ENCODE peak calls at places on chromosomes 7 and 10, in eight cellular contexts. One of them, this sample, is unnamed.

GRCh38 chr10:124992462-124993344 is 50.8 kb downstream of the ZRANB1 start:
- DNase-seq in NB4: peak
- DNase-seq in brain microvascular endothelial cell: peak
- DNase-seq in aorta: peak
- DNase-seq in A673: peak
- DNase-seq in body of pancreas: peak
- DNase-seq in mammary epithelial cell: peak
- DNase-seq in adrenal gland: peak
- DNase-seq in this sample: no peak

GRCh38 chr10:71068811-71069411 is 143.5 kb upstream of the UNC5B start:
- DNase-seq in NB4: no peak
- DNase-seq in mammary epithelial cell: peak
- DNase-seq in body of pancreas: no peak
- DNase-seq in adrenal gland: no peak
- DNase-seq in brain microvascular endothelial cell: peak
- DNase-seq in A673: no peak
- DNase-seq in aorta: peak
- DNase-seq in this sample: no peak

GRCh38 chr7:48667434-48667833 is 256.9 kb upstream of the CDC14C start:
- DNase-seq in mammary epithelial cell: no peak
- DNase-seq in adrenal gland: no peak
- DNase-seq in NB4: no peak
- DNase-seq in aorta: no peak
- DNase-seq in brain microvascular endothelial cell: no peak
- DNase-seq in A673: no peak
- DNase-seq in body of pancreas: no peak
- DNase-seq in this sample: no peak

GRCh38 chr10:21401196-21401595 is 124.3 kb downstream of the SKIDA1 start:
- DNase-seq in adrenal gland: peak
- DNase-seq in body of pancreas: no peak
- DNase-seq in brain microvascular endothelial cell: peak
- DNase-seq in aorta: no peak
- DNase-seq in mammary epithelial cell: no peak
- DNase-seq in A673: no peak
- DNase-seq in NB4: no peak
- DNase-seq in this sample: no peak

GRCh38 chr7:150388709-150389531 is 9.8 kb downstream of the ZNF775 start:
- DNase-seq in adrenal gland: peak
- DNase-seq in mammary epithelial cell: no peak
- DNase-seq in brain microvascular endothelial cell: no peak
- DNase-seq in aorta: peak
- DNase-seq in NB4: peak
- DNase-seq in body of pancreas: peak
- DNase-seq in A673: no peak
- DNase-seq in this sample: no peak

GRCh38 chr7:31735991-31736982 is 49.3 kb downstream of the PPP1R17 start:
- DNase-seq in mammary epithelial cell: peak
- DNase-seq in NB4: peak
- DNase-seq in adrenal gland: peak
- DNase-seq in A673: peak
- DNase-seq in aorta: no peak
- DNase-seq in body of pancreas: peak
- DNase-seq in brain microvascular endothelial cell: peak
- DNase-seq in this sample: no peak

GRCh38 chr7:105999256-105999655 is 36.2 kb downstream of the CDHR3 start:
- DNase-seq in NB4: no peak
- DNase-seq in A673: no peak
- DNase-seq in adrenal gland: no peak
- DNase-seq in body of pancreas: no peak
- DNase-seq in brain microvascular endothelial cell: no peak
- DNase-seq in mammary epithelial cell: no peak
- DNase-seq in aorta: no peak
- DNase-seq in this sample: no peak

GRCh38 chr10:4131407-4132215 is 346.6 kb upstream of the KLF6 start:
- DNase-seq in adrenal gland: no peak
- DNase-seq in aorta: no peak
- DNase-seq in NB4: peak
- DNase-seq in mammary epithelial cell: peak
- DNase-seq in brain microvascular endothelial cell: peak
- DNase-seq in A673: peak
- DNase-seq in body of pancreas: no peak
- DNase-seq in this sample: peak

GRCh38 chr10:14958872-14959220 is 342 bp upstream of the MEIG1 start:
- DNase-seq in brain microvascular endothelial cell: no peak
- DNase-seq in aorta: no peak
- DNase-seq in A673: no peak
- DNase-seq in NB4: no peak
- DNase-seq in adrenal gland: no peak
- DNase-seq in mammary epithelial cell: no peak
- DNase-seq in body of pancreas: no peak
- DNase-seq in this sample: no peak

GRCh38 chr10:14952851-14953451 is 945 bp downstream of the DCLRE1C start:
- DNase-seq in A673: no peak
- DNase-seq in adrenal gland: no peak
- DNase-seq in aorta: no peak
- DNase-seq in body of pancreas: no peak
- DNase-seq in NB4: peak
- DNase-seq in brain microvascular endothelial cell: no peak
- DNase-seq in mammary epithelial cell: no peak
- DNase-seq in this sample: no peak

GRCh38 chr10:14954001-14954770 is at the start of gene DCLRE1C:
- DNase-seq in brain microvascular endothelial cell: peak
- DNase-seq in body of pancreas: peak
- DNase-seq in aorta: peak
- DNase-seq in A673: peak
- DNase-seq in adrenal gland: peak
- DNase-seq in NB4: peak
- DNase-seq in mammary epithelial cell: peak
- DNase-seq in this sample: peak

GRCh38 chr10:14953452-14954000 is 370 bp downstream of the DCLRE1C start:
- DNase-seq in body of pancreas: peak
- DNase-seq in mammary epithelial cell: peak
- DNase-seq in brain microvascular endothelial cell: peak
- DNase-seq in aorta: no peak
- DNase-seq in A673: peak
- DNase-seq in NB4: peak
- DNase-seq in adrenal gland: peak
- DNase-seq in this sample: no peak

DNA sequence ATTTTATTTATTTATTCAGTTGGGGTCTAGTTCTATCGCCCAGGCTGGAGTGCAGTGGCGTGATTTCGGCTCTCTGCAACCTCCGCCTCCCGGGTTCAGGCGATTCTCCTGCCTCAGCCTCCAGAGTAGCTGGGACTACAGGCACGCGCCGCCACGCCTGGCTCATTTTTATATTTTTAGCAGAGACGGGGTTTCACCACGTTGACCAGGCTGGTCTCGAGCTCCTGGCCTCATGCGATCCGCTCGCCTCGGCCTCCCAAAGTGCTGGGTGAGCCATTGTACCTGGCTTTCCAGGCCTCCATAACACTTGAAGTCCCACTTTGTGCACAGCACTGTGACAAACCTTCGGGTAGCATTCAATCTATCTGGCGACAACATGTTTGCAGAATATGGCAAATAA is 1.0 kb upstream of the DCLRE1C start:
- DNase-seq in NB4: no peak
- DNase-seq in aorta: no peak
- DNase-seq in mammary epithelial cell: no peak
- DNase-seq in brain microvascular endothelial cell: no peak
- DNase-seq in body of pancreas: no peak
- DNase-seq in adrenal gland: no peak
- DNase-seq in A673: no peak
- DNase-seq in this sample: no peak
- H3K4me3 ChIP-seq in NB4: peak
- H3K4me3 ChIP-seq in aorta: no peak
- H3K4me3 ChIP-seq in mammary epithelial cell: no peak
- H3K4me3 ChIP-seq in brain microvascular endothelial cell: no peak
- H3K4me3 ChIP-seq in body of pancreas: no peak
- H3K4me3 ChIP-seq in adrenal gland: no peak
- H3K4me3 ChIP-seq in A673: peak
- H3K4me3 ChIP-seq in this sample: no peak

DNA sequence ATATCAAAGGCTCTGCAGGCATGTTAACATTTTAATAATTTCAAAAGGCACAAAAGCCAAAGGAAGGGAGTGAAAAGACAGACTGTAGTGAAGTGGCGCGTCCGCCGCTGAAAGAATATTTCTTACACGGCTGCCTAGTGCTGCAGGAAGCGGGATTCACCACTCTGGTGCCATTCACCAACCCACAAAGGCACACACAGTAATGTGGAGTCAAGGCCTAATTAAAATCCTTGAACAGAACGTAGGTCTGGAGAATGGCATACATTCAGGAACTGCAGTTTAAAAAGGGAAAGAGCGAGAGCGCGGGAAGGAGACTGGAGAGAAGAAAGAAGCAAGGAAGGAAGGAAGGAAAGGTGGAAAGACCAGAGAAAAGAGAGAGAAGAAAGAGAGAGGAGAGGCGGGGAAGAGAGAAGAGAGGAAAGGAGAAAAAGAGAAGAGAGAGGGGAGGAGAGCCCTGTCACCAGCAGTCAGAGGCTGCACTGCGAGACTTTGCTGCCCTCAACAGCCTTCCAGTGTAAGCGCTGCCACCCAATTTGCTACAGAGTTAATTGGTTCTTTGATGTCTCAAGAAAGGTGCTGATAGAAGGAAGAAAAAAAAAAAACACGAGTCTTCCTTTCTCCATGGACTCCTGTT is 554.0 kb downstream of the MDFIC start:
- DNase-seq in A673: peak
- DNase-seq in mammary epithelial cell: no peak
- DNase-seq in NB4: peak
- DNase-seq in adrenal gland: no peak
- DNase-seq in aorta: no peak
- DNase-seq in brain microvascular endothelial cell: no peak
- DNase-seq in body of pancreas: no peak
- DNase-seq in this sample: no peak
- H3K4me3 ChIP-seq in A673: no peak
- H3K4me3 ChIP-seq in mammary epithelial cell: no peak
- H3K4me3 ChIP-seq in NB4: no peak
- H3K4me3 ChIP-seq in adrenal gland: no peak
- H3K4me3 ChIP-seq in aorta: no peak
- H3K4me3 ChIP-seq in brain microvascular endothelial cell: no peak
- H3K4me3 ChIP-seq in body of pancreas: no peak
- H3K4me3 ChIP-seq in this sample: no peak

GRCh38 chr10:1054684-1055083 is 1.5 kb upstream of the WDR37 start:
- DNase-seq in brain microvascular endothelial cell: no peak
- DNase-seq in NB4: no peak
- DNase-seq in A673: no peak
- DNase-seq in adrenal gland: no peak
- DNase-seq in aorta: no peak
- DNase-seq in mammary epithelial cell: peak
- DNase-seq in body of pancreas: no peak
- DNase-seq in this sample: no peak
- H3K4me3 ChIP-seq in brain microvascular endothelial cell: peak
- H3K4me3 ChIP-seq in NB4: peak
- H3K4me3 ChIP-seq in A673: peak
- H3K4me3 ChIP-seq in adrenal gland: no peak
- H3K4me3 ChIP-seq in aorta: no peak
- H3K4me3 ChIP-seq in mammary epithelial cell: no peak
- H3K4me3 ChIP-seq in body of pancreas: no peak
- H3K4me3 ChIP-seq in this sample: peak

GRCh38 chr7:103446046-103446520 is at the start of gene SLC26A5:
- DNase-seq in brain microvascular endothelial cell: no peak
- DNase-seq in aorta: no peak
- DNase-seq in NB4: no peak
- DNase-seq in A673: no peak
- DNase-seq in body of pancreas: peak
- DNase-seq in mammary epithelial cell: peak
- DNase-seq in adrenal gland: no peak
- DNase-seq in this sample: no peak
- H3K4me3 ChIP-seq in brain microvascular endothelial cell: peak
- H3K4me3 ChIP-seq in aorta: peak
- H3K4me3 ChIP-seq in NB4: no peak
- H3K4me3 ChIP-seq in A673: no peak
- H3K4me3 ChIP-seq in body of pancreas: no peak
- H3K4me3 ChIP-seq in mammary epithelial cell: peak
- H3K4me3 ChIP-seq in adrenal gland: no peak
- H3K4me3 ChIP-seq in this sample: no peak

GRCh38 chr7:127588697-127589482 is 679 bp downstream of the ARF5 start:
- DNase-seq in mammary epithelial cell: peak
- DNase-seq in aorta: peak
- DNase-seq in A673: peak
- DNase-seq in brain microvascular endothelial cell: peak
- DNase-seq in NB4: peak
- DNase-seq in adrenal gland: peak
- DNase-seq in body of pancreas: peak
- DNase-seq in this sample: no peak

GRCh38 chr7:127591189-127591588 is 2.3 kb upstream of the FSCN3 start:
- DNase-seq in NB4: no peak
- DNase-seq in adrenal gland: no peak
- DNase-seq in body of pancreas: no peak
- DNase-seq in mammary epithelial cell: no peak
- DNase-seq in A673: no peak
- DNase-seq in brain microvascular endothelial cell: no peak
- DNase-seq in aorta: no peak
- DNase-seq in this sample: no peak

GRCh38 chr7:127588019-127588696 is at the start of gene ARF5:
- DNase-seq in adrenal gland: peak
- DNase-seq in body of pancreas: peak
- DNase-seq in NB4: peak
- DNase-seq in mammary epithelial cell: peak
- DNase-seq in A673: peak
- DNase-seq in aorta: peak
- DNase-seq in brain microvascular endothelial cell: peak
- DNase-seq in this sample: peak

GRCh38 chr7:127591591-127591990 is 1.9 kb upstream of the FSCN3 start:
- DNase-seq in body of pancreas: no peak
- DNase-seq in NB4: no peak
- DNase-seq in brain microvascular endothelial cell: no peak
- DNase-seq in A673: no peak
- DNase-seq in aorta: no peak
- DNase-seq in adrenal gland: no peak
- DNase-seq in mammary epithelial cell: no peak
- DNase-seq in this sample: no peak

GRCh38 chr7:127589901-127590300 is 1.7 kb downstream of the ARF5 start:
- DNase-seq in A673: no peak
- DNase-seq in body of pancreas: no peak
- DNase-seq in adrenal gland: peak
- DNase-seq in brain microvascular endothelial cell: no peak
- DNase-seq in NB4: no peak
- DNase-seq in aorta: no peak
- DNase-seq in mammary epithelial cell: no peak
- DNase-seq in this sample: no peak
- H3K4me3 ChIP-seq in A673: no peak
- H3K4me3 ChIP-seq in body of pancreas: no peak
- H3K4me3 ChIP-seq in adrenal gland: no peak
- H3K4me3 ChIP-seq in brain microvascular endothelial cell: no peak
- H3K4me3 ChIP-seq in NB4: no peak
- H3K4me3 ChIP-seq in aorta: no peak
- H3K4me3 ChIP-seq in mammary epithelial cell: no peak
- H3K4me3 ChIP-seq in this sample: no peak

GRCh38 chr10:91164520-91165065 is 55.9 kb upstream of the PCGF5 start:
- DNase-seq in adrenal gland: no peak
- DNase-seq in NB4: no peak
- DNase-seq in aorta: no peak
- DNase-seq in mammary epithelial cell: no peak
- DNase-seq in body of pancreas: no peak
- DNase-seq in brain microvascular endothelial cell: peak
- DNase-seq in A673: no peak
- DNase-seq in this sample: no peak
- H3K4me3 ChIP-seq in adrenal gland: no peak
- H3K4me3 ChIP-seq in NB4: no peak
- H3K4me3 ChIP-seq in aorta: peak
- H3K4me3 ChIP-seq in mammary epithelial cell: peak
- H3K4me3 ChIP-seq in body of pancreas: no peak
- H3K4me3 ChIP-seq in brain microvascular endothelial cell: peak
- H3K4me3 ChIP-seq in A673: no peak
- H3K4me3 ChIP-seq in this sample: peak

This sample was measured in GM12864.